ENCODE peak calls at places on chromosomes 2 and 18, in four cellular contexts. N, J, Q and K are unnamed samples.

GRCh38 chr2:128425731-128426620 is 107.3 kb upstream of the HS6ST1 start:
- DNase-seq in N (peak), J (no peak), Q (no peak), K (no peak)

GRCh38 chr18:3313685-3314084 is 51.8 kb downstream of the MYL12B start:
- DNase-seq in N (no peak), J (no peak), Q (no peak), K (no peak)

GRCh38 chr18:1906421-1906820 is 664.9 kb downstream of the METTL4 start:
- DNase-seq in N (no peak), J (no peak), Q (no peak), K (no peak)

GRCh38 chr2:239376351-239376750 is 24.5 kb downstream of the HDAC4 start:
- DNase-seq in N (no peak), J (no peak), Q (peak), K (no peak)

GRCh38 chr2:42171396-42171971 is 2.3 kb downstream of the EML4 start:
- DNase-seq in N (no peak), J (no peak), Q (peak), K (no peak)

GRCh38 chr18:45567123-45567522 is 48.2 kb upstream of the SLC14A2 start:
- DNase-seq in N (no peak), J (no peak), Q (no peak), K (no peak)

GRCh38 chr2:222672068-222672401 is 577 bp downstream of the MOGAT1 start:
- DNase-seq in N (no peak), J (no peak), Q (no peak), K (no peak)

GRCh38 chr2:9311488-9311887 is 104.9 kb downstream of the ASAP2 start:
- DNase-seq in N (peak), J (no peak), Q (no peak), K (no peak)

GRCh38 chr18:26863122-26863879 is 2.2 kb downstream of the AQP4 start:
- DNase-seq in N (no peak), J (no peak), Q (no peak), K (no peak)

GRCh38 chr18:50162486-50163304 is 32.3 kb downstream of the MYO5B start:
- DNase-seq in N (peak), J (no peak), Q (no peak), K (no peak)

GRCh38 chr2:219119422-219120043 is 41.1 kb downstream of the NHEJ1 start:
- DNase-seq in N (peak), J (peak), Q (peak), K (peak)

GRCh38 chr2:61443342-61444041 is 27.4 kb downstream of the USP34 start:
- DNase-seq in N (no peak), J (no peak), Q (no peak), K (no peak)

GRCh38 chr2:56613254-56613653 is 429.5 kb downstream of the CCDC85A start:
- DNase-seq in N (no peak), J (no peak), Q (no peak), K (no peak)

GRCh38 chr2:168731550-168732128 is 70.8 kb upstream of the NOSTRIN start:
- DNase-seq in N (no peak), J (no peak), Q (no peak), K (no peak)

GRCh38 chr18:29969876-29970275 is 1072.7 kb downstream of the DSC3 start:
- DNase-seq in N (no peak), J (no peak), Q (no peak), K (no peak)

GRCh38 chr2:211103989-211104388 is 547.6 kb downstream of the CPS1 start:
- DNase-seq in N (peak), J (no peak), Q (no peak), K (no peak)

GRCh38 chr18:61334491-61334850 is 1.2 kb downstream of the CDH20 start:
- DNase-seq in N (no peak), J (no peak), Q (no peak), K (no peak)

GRCh38 chr2:53970898-53971681 is at the start of gene PSME4:
- DNase-seq in N (peak), J (peak), Q (peak), K (peak)

GRCh38 chr2:191178806-191179514 is 28.2 kb upstream of the STAT4 start:
- DNase-seq in N (no peak), J (no peak), Q (no peak), K (no peak)

GRCh38 chr2:229800997-229801754 is 86.8 kb upstream of the DNER start:
- DNase-seq in N (peak), J (peak), Q (peak), K (peak)

GRCh38 chr2:220335591-220335915 is 708.1 kb downstream of the SLC4A3 start:
- DNase-seq in N (no peak), J (no peak), Q (no peak), K (no peak)

GRCh38 chr2:40032650-40033319 is 253.7 kb upstream of the THUMPD2 start:
- DNase-seq in N (peak), J (no peak), Q (no peak), K (no peak)